ENCODE peak calls at places on chromosomes 5 and 9, in ten cellular contexts. One of them, this sample, is unnamed.

GRCh38 chr9:132857031-132857430 is 21.1 kb downstream of the AK8 start:
- DNase-seq in brain microvascular endothelial cell: peak
- DNase-seq in EH: peak
- DNase-seq in H9: no peak
- DNase-seq in NCI-H460: no peak
- DNase-seq in SK-N-DZ: no peak
- DNase-seq in endothelial cell: no peak
- DNase-seq in ELR: no peak
- DNase-seq in left cardiac atrium: peak
- DNase-seq in amniotic stem cell: no peak
- DNase-seq in this sample: no peak

GRCh38 chr5:10229306-10230048 is 20.2 kb downstream of the ATPSCKMT start:
- DNase-seq in brain microvascular endothelial cell: peak
- DNase-seq in NCI-H460: no peak
- DNase-seq in H9: no peak
- DNase-seq in SK-N-DZ: no peak
- DNase-seq in endothelial cell: no peak
- DNase-seq in EH: peak
- DNase-seq in ELR: peak
- DNase-seq in amniotic stem cell: peak
- DNase-seq in left cardiac atrium: no peak
- DNase-seq in this sample: no peak

GRCh38 chr9:109117856-109118801 is 1.6 kb downstream of the TMEM245 start:
- DNase-seq in amniotic stem cell: no peak
- DNase-seq in SK-N-DZ: peak
- DNase-seq in H9: no peak
- DNase-seq in endothelial cell: no peak
- DNase-seq in brain microvascular endothelial cell: peak
- DNase-seq in EH: peak
- DNase-seq in NCI-H460: peak
- DNase-seq in ELR: peak
- DNase-seq in left cardiac atrium: peak
- DNase-seq in this sample: no peak

GRCh38 chr9:19493174-19493811 is 84.5 kb downstream of the ACER2 start:
- DNase-seq in left cardiac atrium: peak
- DNase-seq in amniotic stem cell: peak
- DNase-seq in brain microvascular endothelial cell: peak
- DNase-seq in SK-N-DZ: peak
- DNase-seq in ELR: peak
- DNase-seq in EH: peak
- DNase-seq in NCI-H460: peak
- DNase-seq in endothelial cell: peak
- DNase-seq in H9: peak
- DNase-seq in this sample: peak

GRCh38 chr9:124747065-124747464 is 24.0 kb downstream of the NR6A1 start:
- DNase-seq in SK-N-DZ: no peak
- DNase-seq in brain microvascular endothelial cell: no peak
- DNase-seq in amniotic stem cell: no peak
- DNase-seq in ELR: no peak
- DNase-seq in NCI-H460: no peak
- DNase-seq in EH: no peak
- DNase-seq in H9: no peak
- DNase-seq in left cardiac atrium: no peak
- DNase-seq in endothelial cell: no peak
- DNase-seq in this sample: no peak

GRCh38 chr5:55104036-55104767 is 1.8 kb downstream of the GZMA start:
- DNase-seq in amniotic stem cell: no peak
- DNase-seq in ELR: no peak
- DNase-seq in EH: peak
- DNase-seq in NCI-H460: no peak
- DNase-seq in endothelial cell: no peak
- DNase-seq in left cardiac atrium: no peak
- DNase-seq in H9: no peak
- DNase-seq in SK-N-DZ: no peak
- DNase-seq in brain microvascular endothelial cell: no peak
- DNase-seq in this sample: no peak

GRCh38 chr5:16681761-16682335 is 65.1 kb upstream of the RETREG1 start:
- DNase-seq in left cardiac atrium: no peak
- DNase-seq in ELR: no peak
- DNase-seq in amniotic stem cell: no peak
- DNase-seq in H9: no peak
- DNase-seq in EH: no peak
- DNase-seq in NCI-H460: no peak
- DNase-seq in endothelial cell: no peak
- DNase-seq in brain microvascular endothelial cell: no peak
- DNase-seq in SK-N-DZ: no peak
- DNase-seq in this sample: no peak

GRCh38 chr9:75265525-75265972 is 177.2 kb downstream of the OSTF1 start:
- DNase-seq in left cardiac atrium: no peak
- DNase-seq in SK-N-DZ: peak
- DNase-seq in NCI-H460: peak
- DNase-seq in ELR: peak
- DNase-seq in endothelial cell: peak
- DNase-seq in amniotic stem cell: peak
- DNase-seq in EH: peak
- DNase-seq in H9: peak
- DNase-seq in brain microvascular endothelial cell: peak
- DNase-seq in this sample: peak

GRCh38 chr9:76552751-76553150 is 93.8 kb downstream of the GCNT1 start:
- DNase-seq in EH: no peak
- DNase-seq in H9: no peak
- DNase-seq in NCI-H460: no peak
- DNase-seq in endothelial cell: no peak
- DNase-seq in amniotic stem cell: no peak
- DNase-seq in brain microvascular endothelial cell: no peak
- DNase-seq in ELR: no peak
- DNase-seq in SK-N-DZ: no peak
- DNase-seq in left cardiac atrium: no peak
- DNase-seq in this sample: no peak

GRCh38 chr5:132777209-132778069 is at the start of gene SEPTIN8:
- DNase-seq in SK-N-DZ: peak
- DNase-seq in H9: peak
- DNase-seq in brain microvascular endothelial cell: no peak
- DNase-seq in ELR: peak
- DNase-seq in EH: peak
- DNase-seq in left cardiac atrium: peak
- DNase-seq in amniotic stem cell: peak
- DNase-seq in NCI-H460: no peak
- DNase-seq in endothelial cell: peak
- DNase-seq in this sample: no peak

GRCh38 chr9:121675969-121676822 is 24.8 kb downstream of the DAB2IP start:
- DNase-seq in amniotic stem cell: no peak
- DNase-seq in ELR: no peak
- DNase-seq in brain microvascular endothelial cell: no peak
- DNase-seq in EH: peak
- DNase-seq in left cardiac atrium: no peak
- DNase-seq in NCI-H460: no peak
- DNase-seq in H9: no peak
- DNase-seq in endothelial cell: no peak
- DNase-seq in SK-N-DZ: no peak
- DNase-seq in this sample: no peak

GRCh38 chr5:150618588-150619281 is 21.7 kb upstream of the SYNPO start:
- DNase-seq in ELR: no peak
- DNase-seq in H9: no peak
- DNase-seq in brain microvascular endothelial cell: no peak
- DNase-seq in SK-N-DZ: peak
- DNase-seq in NCI-H460: no peak
- DNase-seq in endothelial cell: no peak
- DNase-seq in amniotic stem cell: no peak
- DNase-seq in left cardiac atrium: peak
- DNase-seq in EH: peak
- DNase-seq in this sample: no peak